ENCODE peak calls at places on chromosomes 3 and 15, in four cellular contexts. One of them, this sample, is unnamed.

GRCh38 chr3:175664911-175665310 is 805.8 kb downstream of the NAALADL2 start:
- DNase-seq in stimulated activated naive B cell treated with anti-CD40 and anti-IgM and Interleukin-4, amounts not matched to agents 10 μg/mL and 1 μg/mL and 100 μg/mL, for 72 hours: no peak
- DNase-seq in ovary: no peak
- DNase-seq in posterior vena cava: no peak
- DNase-seq in this sample: no peak

GRCh38 chr3:176848431-176849214 is 348.7 kb downstream of the TBL1XR1 start:
- DNase-seq in stimulated activated naive B cell treated with anti-CD40 and anti-IgM and Interleukin-4, amounts not matched to agents 10 μg/mL and 1 μg/mL and 100 μg/mL, for 72 hours: no peak
- DNase-seq in ovary: no peak
- DNase-seq in posterior vena cava: no peak
- DNase-seq in this sample: no peak

GRCh38 chr3:24318668-24319287 is 175.9 kb downstream of the THRB start:
- DNase-seq in stimulated activated naive B cell treated with anti-CD40 and anti-IgM and Interleukin-4, amounts not matched to agents 10 μg/mL and 1 μg/mL and 100 μg/mL, for 72 hours: no peak
- DNase-seq in ovary: no peak
- DNase-seq in posterior vena cava: no peak
- DNase-seq in this sample: no peak

GRCh38 chr3:183439510-183439909 is 11.1 kb upstream of the MCF2L2 start:
- DNase-seq in stimulated activated naive B cell treated with anti-CD40 and anti-IgM and Interleukin-4, amounts not matched to agents 10 μg/mL and 1 μg/mL and 100 μg/mL, for 72 hours: no peak
- DNase-seq in ovary: no peak
- DNase-seq in posterior vena cava: no peak
- DNase-seq in this sample: no peak

GRCh38 chr3:179801263-179801662 is 148.4 kb downstream of the USP13 start:
- DNase-seq in stimulated activated naive B cell treated with anti-CD40 and anti-IgM and Interleukin-4, amounts not matched to agents 10 μg/mL and 1 μg/mL and 100 μg/mL, for 72 hours: no peak
- DNase-seq in ovary: no peak
- DNase-seq in posterior vena cava: no peak
- DNase-seq in this sample: no peak

GRCh38 chr3:24025805-24026204 is 80.7 kb downstream of the NR1D2 start:
- DNase-seq in stimulated activated naive B cell treated with anti-CD40 and anti-IgM and Interleukin-4, amounts not matched to agents 10 μg/mL and 1 μg/mL and 100 μg/mL, for 72 hours: no peak
- DNase-seq in ovary: no peak
- DNase-seq in posterior vena cava: no peak
- DNase-seq in this sample: no peak

GRCh38 chr3:2420919-2421318 is 322.3 kb downstream of the CNTN4 start:
- DNase-seq in stimulated activated naive B cell treated with anti-CD40 and anti-IgM and Interleukin-4, amounts not matched to agents 10 μg/mL and 1 μg/mL and 100 μg/mL, for 72 hours: no peak
- DNase-seq in ovary: no peak
- DNase-seq in posterior vena cava: no peak
- DNase-seq in this sample: no peak

GRCh38 chr3:184559336-184559735 is 2.2 kb upstream of the EPHB3 start:
- DNase-seq in stimulated activated naive B cell treated with anti-CD40 and anti-IgM and Interleukin-4, amounts not matched to agents 10 μg/mL and 1 μg/mL and 100 μg/mL, for 72 hours: no peak
- DNase-seq in ovary: no peak
- DNase-seq in posterior vena cava: peak
- DNase-seq in this sample: no peak

GRCh38 chr15:70788114-70789049 is 25.0 kb upstream of the UACA start:
- DNase-seq in stimulated activated naive B cell treated with anti-CD40 and anti-IgM and Interleukin-4, amounts not matched to agents 10 μg/mL and 1 μg/mL and 100 μg/mL, for 72 hours: no peak
- DNase-seq in ovary: no peak
- DNase-seq in posterior vena cava: no peak
- DNase-seq in this sample: no peak

GRCh38 chr3:12268050-12268449 is 20.8 kb upstream of the PPARG start:
- DNase-seq in stimulated activated naive B cell treated with anti-CD40 and anti-IgM and Interleukin-4, amounts not matched to agents 10 μg/mL and 1 μg/mL and 100 μg/mL, for 72 hours: no peak
- DNase-seq in ovary: no peak
- DNase-seq in posterior vena cava: no peak
- DNase-seq in this sample: no peak

GRCh38 chr3:186807231-186807630 is 949 bp upstream of the RFC4 start:
- DNase-seq in stimulated activated naive B cell treated with anti-CD40 and anti-IgM and Interleukin-4, amounts not matched to agents 10 μg/mL and 1 μg/mL and 100 μg/mL, for 72 hours: no peak
- DNase-seq in ovary: no peak
- DNase-seq in posterior vena cava: no peak
- DNase-seq in this sample: no peak

GRCh38 chr15:66505430-66505811 is 295 bp downstream of the ZWILCH start:
- DNase-seq in stimulated activated naive B cell treated with anti-CD40 and anti-IgM and Interleukin-4, amounts not matched to agents 10 μg/mL and 1 μg/mL and 100 μg/mL, for 72 hours: no peak
- DNase-seq in ovary: no peak
- DNase-seq in posterior vena cava: no peak
- DNase-seq in this sample: no peak